ENCODE peak calls at places on chromosome 15, in nine cellular contexts. One of them, this sample, is unnamed.

GRCh38 chr15:38879909-38880471 is 315.4 kb upstream of the RASGRP1 start:
- DNase-seq in OCI-LY7: no peak
- DNase-seq in left ventricle myocardium inferior: peak; percentile 28
- DNase-seq in AG10803: peak; percentile 98
- DNase-seq in BJ: peak; percentile 37
- DNase-seq in cardiac fibroblast: peak; percentile 72
- DNase-seq in endothelial cell of umbilical vein: no peak
- DNase-seq in fibroblast of lung: peak; percentile 75
- DNase-seq in lower leg skin: peak; percentile 90
- DNase-seq in this sample: no peak

GRCh38 chr15:68764090-68764489 is 56.6 kb downstream of the ANP32A start:
- DNase-seq in cardiac fibroblast: no peak
- DNase-seq in lower leg skin: no peak
- DNase-seq in AG10803: no peak
- DNase-seq in OCI-LY7: no peak
- DNase-seq in endothelial cell of umbilical vein: peak; percentile 93
- DNase-seq in BJ: no peak
- DNase-seq in left ventricle myocardium inferior: no peak
- DNase-seq in fibroblast of lung: no peak
- DNase-seq in this sample: no peak

GRCh38 chr15:51334011-51334426 is 4.4 kb downstream of the CYP19A1 start:
- DNase-seq in left ventricle myocardium inferior: no peak
- DNase-seq in AG10803: no peak
- DNase-seq in BJ: no peak
- DNase-seq in lower leg skin: no peak
- DNase-seq in OCI-LY7: no peak
- DNase-seq in fibroblast of lung: no peak
- DNase-seq in endothelial cell of umbilical vein: peak; percentile 94
- DNase-seq in cardiac fibroblast: peak; percentile 49
- DNase-seq in this sample: no peak

GRCh38 chr15:49045691-49046112 is 544 bp downstream of the SECISBP2L start:
- DNase-seq in cardiac fibroblast: peak; percentile 54
- DNase-seq in OCI-LY7: peak; percentile 68
- DNase-seq in lower leg skin: no peak
- DNase-seq in AG10803: peak; percentile 34
- DNase-seq in left ventricle myocardium inferior: no peak
- DNase-seq in BJ: no peak
- DNase-seq in fibroblast of lung: peak; percentile 40
- DNase-seq in endothelial cell of umbilical vein: peak; percentile 58
- DNase-seq in this sample: no peak

GRCh38 chr15:37698679-37699078 is 235.8 kb upstream of the TMCO5A start:
- DNase-seq in BJ: no peak
- DNase-seq in lower leg skin: no peak
- DNase-seq in AG10803: peak; percentile 3
- DNase-seq in endothelial cell of umbilical vein: no peak
- DNase-seq in left ventricle myocardium inferior: no peak
- DNase-seq in fibroblast of lung: no peak
- DNase-seq in cardiac fibroblast: peak; percentile 3
- DNase-seq in OCI-LY7: no peak
- DNase-seq in this sample: no peak

GRCh38 chr15:69876556-69876955 is 221.2 kb downstream of the TLE3 start:
- DNase-seq in BJ: no peak
- DNase-seq in OCI-LY7: no peak
- DNase-seq in left ventricle myocardium inferior: no peak
- DNase-seq in endothelial cell of umbilical vein: no peak
- DNase-seq in AG10803: no peak
- DNase-seq in lower leg skin: no peak
- DNase-seq in fibroblast of lung: no peak
- DNase-seq in cardiac fibroblast: no peak
- DNase-seq in this sample: no peak

GRCh38 chr15:98873441-98874218 is 134.0 kb downstream of the PGPEP1L start:
- DNase-seq in lower leg skin: no peak
- DNase-seq in endothelial cell of umbilical vein: no peak
- DNase-seq in BJ: peak; percentile 76
- DNase-seq in left ventricle myocardium inferior: no peak
- DNase-seq in cardiac fibroblast: peak; percentile 77
- DNase-seq in OCI-LY7: no peak
- DNase-seq in AG10803: peak; percentile 87
- DNase-seq in fibroblast of lung: peak; percentile 71
- DNase-seq in this sample: peak; percentile 61

GRCh38 chr15:80768158-80768557 is 11.0 kb upstream of the CEMIP start:
- DNase-seq in left ventricle myocardium inferior: no peak
- DNase-seq in lower leg skin: no peak
- DNase-seq in AG10803: no peak
- DNase-seq in OCI-LY7: no peak
- DNase-seq in endothelial cell of umbilical vein: no peak
- DNase-seq in BJ: no peak
- DNase-seq in cardiac fibroblast: no peak
- DNase-seq in fibroblast of lung: no peak
- DNase-seq in this sample: no peak

GRCh38 chr15:57215371-57215770 is 160.9 kb upstream of the CGNL1 start:
- DNase-seq in left ventricle myocardium inferior: no peak
- DNase-seq in fibroblast of lung: peak; percentile 23
- DNase-seq in AG10803: peak; percentile 40
- DNase-seq in cardiac fibroblast: no peak
- DNase-seq in lower leg skin: no peak
- DNase-seq in endothelial cell of umbilical vein: no peak
- DNase-seq in BJ: no peak
- DNase-seq in OCI-LY7: no peak
- DNase-seq in this sample: no peak

GRCh38 chr15:93762051-93762450 is 469.3 kb upstream of the MCTP2 start:
- DNase-seq in left ventricle myocardium inferior: no peak
- DNase-seq in BJ: no peak
- DNase-seq in cardiac fibroblast: no peak
- DNase-seq in endothelial cell of umbilical vein: no peak
- DNase-seq in OCI-LY7: no peak
- DNase-seq in fibroblast of lung: no peak
- DNase-seq in lower leg skin: no peak
- DNase-seq in AG10803: no peak
- DNase-seq in this sample: no peak
- H3K4me3 ChIP-seq in left ventricle myocardium inferior: no peak overlapping the region
- H3K4me3 ChIP-seq in BJ: no peak overlapping the region
- H3K4me3 ChIP-seq in cardiac fibroblast: no peak overlapping the region
- H3K4me3 ChIP-seq in endothelial cell of umbilical vein: no peak overlapping the region
- H3K4me3 ChIP-seq in OCI-LY7: no peak overlapping the region
- H3K4me3 ChIP-seq in fibroblast of lung: no peak overlapping the region
- H3K4me3 ChIP-seq in lower leg skin: no peak overlapping the region
- H3K4me3 ChIP-seq in AG10803: no peak overlapping the region
- H3K4me3 ChIP-seq in this sample: no peak overlapping the region

DNA sequence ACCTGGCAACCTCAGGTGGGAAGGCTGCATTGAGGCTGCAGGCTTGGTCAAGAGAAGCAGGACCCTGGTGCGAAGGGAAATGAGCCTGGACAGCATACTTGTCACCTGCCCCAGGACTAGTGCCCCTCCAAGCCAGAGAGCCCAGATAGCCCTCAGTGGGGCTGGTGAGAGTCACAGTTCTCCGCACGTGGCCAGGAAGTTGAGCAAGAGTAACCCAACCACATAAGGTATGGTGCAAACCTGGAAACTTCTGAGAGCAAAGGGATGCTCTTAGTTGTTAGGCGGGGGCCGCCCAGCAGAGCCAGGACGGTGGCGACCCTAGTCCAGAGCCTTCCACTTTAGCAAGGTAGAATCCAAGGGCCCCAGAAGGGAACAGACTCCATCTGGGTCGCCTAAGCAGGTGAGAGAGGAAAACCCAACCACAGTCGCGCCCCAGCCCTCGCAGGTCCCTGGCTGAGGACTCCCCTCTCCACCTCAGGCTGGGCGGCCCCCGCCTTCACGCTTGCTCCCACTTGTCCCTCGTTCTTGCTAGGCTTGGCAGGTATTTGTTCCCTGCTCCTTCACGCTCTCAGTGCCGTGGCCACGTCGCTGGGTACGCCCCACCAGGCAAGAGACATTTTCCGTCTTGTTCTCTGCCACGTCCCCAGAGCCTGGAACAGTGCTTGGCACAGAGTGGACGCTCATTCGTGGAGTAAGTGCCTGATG is 1.1 kb upstream of the VPS18 start:
- DNase-seq in OCI-LY7: no peak
- DNase-seq in AG10803: no peak
- DNase-seq in left ventricle myocardium inferior: no peak
- DNase-seq in endothelial cell of umbilical vein: no peak
- DNase-seq in BJ: no peak
- DNase-seq in lower leg skin: peak; percentile 91
- DNase-seq in fibroblast of lung: no peak
- DNase-seq in cardiac fibroblast: peak; percentile 26
- DNase-seq in this sample: no peak
- H3K4me3 ChIP-seq in OCI-LY7: no peak overlapping the region
- H3K4me3 ChIP-seq in AG10803: no peak overlapping the region
- H3K4me3 ChIP-seq in left ventricle myocardium inferior: peak overlapping the region; percentile 83
- H3K4me3 ChIP-seq in endothelial cell of umbilical vein: no peak overlapping the region
- H3K4me3 ChIP-seq in BJ: no peak overlapping the region
- H3K4me3 ChIP-seq in lower leg skin: no peak overlapping the region
- H3K4me3 ChIP-seq in fibroblast of lung: no peak overlapping the region
- H3K4me3 ChIP-seq in cardiac fibroblast: no peak overlapping the region
- H3K4me3 ChIP-seq in this sample: peak overlapping the region; percentile 91

DNA sequence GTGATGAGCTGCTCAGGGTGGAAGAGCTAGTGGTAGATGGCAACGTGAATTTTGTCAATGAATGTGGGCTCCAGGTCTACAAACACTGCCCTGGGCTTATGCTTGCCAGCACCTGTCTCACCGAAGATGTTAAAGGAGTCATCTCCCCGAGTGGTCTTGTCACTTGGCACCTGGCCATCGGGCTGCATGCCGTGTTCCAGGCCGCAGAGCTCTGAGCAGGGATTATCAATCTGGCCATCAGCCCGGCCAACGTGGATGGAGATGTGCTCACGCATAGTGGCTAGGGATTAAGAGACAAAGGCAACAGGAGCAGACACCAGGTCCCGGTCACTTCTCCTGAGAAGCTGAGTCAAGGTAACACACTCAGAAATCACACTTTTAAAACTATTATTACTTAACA is 54.8 kb upstream of the ACTC1 start:
- DNase-seq in left ventricle myocardium inferior: no peak
- DNase-seq in lower leg skin: no peak
- DNase-seq in BJ: no peak
- DNase-seq in fibroblast of lung: no peak
- DNase-seq in AG10803: no peak
- DNase-seq in cardiac fibroblast: no peak
- DNase-seq in OCI-LY7: no peak
- DNase-seq in endothelial cell of umbilical vein: no peak
- DNase-seq in this sample: no peak
- H3K4me3 ChIP-seq in left ventricle myocardium inferior: no peak overlapping the region
- H3K4me3 ChIP-seq in lower leg skin: no peak overlapping the region
- H3K4me3 ChIP-seq in BJ: no peak overlapping the region
- H3K4me3 ChIP-seq in fibroblast of lung: no peak overlapping the region
- H3K4me3 ChIP-seq in AG10803: no peak overlapping the region
- H3K4me3 ChIP-seq in cardiac fibroblast: no peak overlapping the region
- H3K4me3 ChIP-seq in OCI-LY7: no peak overlapping the region
- H3K4me3 ChIP-seq in endothelial cell of umbilical vein: no peak overlapping the region
- H3K4me3 ChIP-seq in this sample: no peak overlapping the region

GRCh38 chr15:52912172-52912571 is 122.0 kb upstream of the ONECUT1 start:
- DNase-seq in AG10803: no peak
- DNase-seq in lower leg skin: no peak
- DNase-seq in left ventricle myocardium inferior: no peak
- DNase-seq in endothelial cell of umbilical vein: no peak
- DNase-seq in fibroblast of lung: no peak
- DNase-seq in OCI-LY7: no peak
- DNase-seq in BJ: no peak
- DNase-seq in cardiac fibroblast: no peak
- DNase-seq in this sample: no peak
- H3K4me3 ChIP-seq in AG10803: no peak overlapping the region
- H3K4me3 ChIP-seq in lower leg skin: no peak overlapping the region
- H3K4me3 ChIP-seq in left ventricle myocardium inferior: no peak overlapping the region
- H3K4me3 ChIP-seq in endothelial cell of umbilical vein: no peak overlapping the region
- H3K4me3 ChIP-seq in fibroblast of lung: no peak overlapping the region
- H3K4me3 ChIP-seq in OCI-LY7: no peak overlapping the region
- H3K4me3 ChIP-seq in BJ: no peak overlapping the region
- H3K4me3 ChIP-seq in cardiac fibroblast: no peak overlapping the region
- H3K4me3 ChIP-seq in this sample: no peak overlapping the region

GRCh38 chr15:58628206-58629057 is 121.1 kb downstream of the ADAM10 start:
- DNase-seq in lower leg skin: no peak
- DNase-seq in left ventricle myocardium inferior: no peak
- DNase-seq in OCI-LY7: peak; percentile 13
- DNase-seq in AG10803: no peak
- DNase-seq in BJ: no peak
- DNase-seq in fibroblast of lung: peak; percentile 24
- DNase-seq in cardiac fibroblast: peak; percentile 33
- DNase-seq in endothelial cell of umbilical vein: peak; percentile 61
- DNase-seq in this sample: no peak
- H3K4me3 ChIP-seq in lower leg skin: no peak overlapping the region
- H3K4me3 ChIP-seq in left ventricle myocardium inferior: peak overlapping the region; percentile 56
- H3K4me3 ChIP-seq in OCI-LY7: peak overlapping the region; percentile 28
- H3K4me3 ChIP-seq in AG10803: peak overlapping the region; percentile 52
- H3K4me3 ChIP-seq in BJ: peak overlapping the region; percentile 30
- H3K4me3 ChIP-seq in fibroblast of lung: peak overlapping the region; percentile 39
- H3K4me3 ChIP-seq in cardiac fibroblast: peak overlapping the region; percentile 30
- H3K4me3 ChIP-seq in endothelial cell of umbilical vein: peak overlapping the region; percentile 54
- H3K4me3 ChIP-seq in this sample: peak overlapping the region; percentile 39